ENCODE peak calls at places on chromosomes 13 and 19, in ten cellular contexts. T is epithelial cell of proximal tubule; U is choroid plexus epithelial cell; W is kidney; O is activated T-helper 1 cell treated with Interleukin-2 at 50 U/mL for 16 hours; L is NCI-H526 treated with DMSO at 0.1 percent for 48 hours; F is NCI-H460; G is BE2C; V is stimulated activated CD8-positive, alpha-beta memory T cell treated with anti-CD3 and anti-CD28 coated beads, Interleukin-12 subunit alpha, Interleukin-12 subunit beta, amount 100 ng/mL, for 1 hour; Q is brain pericyte. X is an unnamed sample.

GRCh38 chr19:8473652-8474476 is 28.6 kb downstream of the PRAM1 start:
- DNase-seq in T (no peak), U (no peak), W (no peak), O (no peak), L (no peak), F (no peak), G (no peak), V (no peak), Q (no peak), X (no peak)

GRCh38 chr19:48393559-48394330 is at the start of gene GRIN2D:
- DNase-seq in T (no peak), U (peak; percentile 51), W (no peak), O (no peak), L (no peak), F (no peak), G (peak; percentile 64), V (no peak), Q (no peak), X (peak; percentile 13)

GRCh38 chr19:10145031-10145430 is 25.3 kb upstream of the EIF3G start:
- DNase-seq in T (no peak), U (no peak), W (no peak), O (no peak), L (no peak), F (no peak), G (no peak), V (no peak), Q (no peak), X (no peak)

GRCh38 chr13:76992548-76993001 is 694 bp downstream of the CLN5 start:
- DNase-seq in T (no peak), U (peak; percentile 29), W (peak; percentile 71), O (no peak), L (no peak), F (no peak), G (no peak), V (no peak), Q (no peak), X (no peak)

GRCh38 chr19:28020631-28021315 is 1192.2 kb downstream of the UQCRFS1 start:
- DNase-seq in T (no peak), U (no peak), W (no peak), O (no peak), L (no peak), F (no peak), G (no peak), V (no peak), Q (no peak), X (no peak)

GRCh38 chr19:18205180-18205915 is 1.5 kb upstream of the RAB3A start:
- DNase-seq in T (no peak), U (peak; percentile 75), W (peak; percentile 95), O (peak; percentile 29), L (no peak), F (no peak), G (peak; percentile 58), V (no peak), Q (no peak), X (peak; percentile 46)

GRCh38 chr13:100130930-100131511 is 42.1 kb downstream of the PCCA start:
- DNase-seq in T (no peak), U (no peak), W (no peak), O (no peak), L (no peak), F (no peak), G (no peak), V (no peak), Q (no peak), X (no peak)

GRCh38 chr13:98613591-98613990 is 36.7 kb upstream of the STK24 start:
- DNase-seq in T (no peak), U (no peak), W (no peak), O (no peak), L (no peak), F (no peak), G (no peak), V (no peak), Q (no peak), X (no peak)

GRCh38 chr13:40777166-40777956 is 6.4 kb upstream of the MRPS31 start:
- DNase-seq in T (no peak), U (peak; percentile 71), W (no peak), O (no peak), L (peak; percentile 93), F (peak; percentile 55), G (peak; percentile 58), V (no peak), Q (no peak), X (peak; percentile 8)

GRCh38 chr19:47765522-47766358 is 12.8 kb upstream of the SELENOW start:
- DNase-seq in T (no peak), U (peak; percentile 70), W (peak; percentile 86), O (no peak), L (no peak), F (peak; percentile 24), G (peak; percentile 88), V (no peak), Q (no peak), X (peak; percentile 26)

GRCh38 chr13:76879876-76880270 is 6.3 kb downstream of the KCTD12 start:
- DNase-seq in T (no peak), U (no peak), W (no peak), O (no peak), L (no peak), F (no peak), G (no peak), V (no peak), Q (no peak), X (no peak)

GRCh38 chr19:54506079-54506478 is 3.4 kb downstream of the LAIR2 start:
- DNase-seq in T (no peak), U (no peak), W (no peak), O (no peak), L (no peak), F (no peak), G (no peak), V (no peak), Q (no peak), X (no peak)

GRCh38 chr13:35343417-35343816 is 133.1 kb downstream of the MAB21L1 start:
- DNase-seq in T (no peak), U (no peak), W (no peak), O (no peak), L (no peak), F (no peak), G (peak; percentile 84), V (no peak), Q (no peak), X (no peak)